ENCODE peak calls at places on chromosomes 1 and 21, in four cellular contexts. R, J, U and B are unnamed samples.

GRCh38 chr1:77546890-77547289 is 135.6 kb downstream of the ZZZ3 start:
- DNase-seq in R (no peak), J (no peak), U (no peak), B (no peak)

GRCh38 chr1:219247441-219247840 is 73.8 kb downstream of the LYPLAL1 start:
- DNase-seq in R (no peak), J (no peak), U (no peak), B (no peak)

GRCh38 chr1:234999513-234999940 is 129.1 kb downstream of the TOMM20 start:
- DNase-seq in R (no peak), J (no peak), U (no peak), B (no peak)

GRCh38 chr1:240663160-240663879 is 51.4 kb upstream of the GREM2 start:
- DNase-seq in R (no peak), J (no peak), U (peak; percentile 28), B (peak; percentile 75)

GRCh38 chr1:36881541-36881940 is 152.8 kb downstream of the GRIK3 start:
- DNase-seq in R (no peak), J (no peak), U (no peak), B (no peak)

GRCh38 chr1:226912587-226913176 is 27.4 kb upstream of the COQ8A start:
- DNase-seq in R (no peak), J (peak; percentile 44), U (peak; percentile 5), B (no peak)

GRCh38 chr1:36764796-36765195 is 269.5 kb downstream of the GRIK3 start:
- DNase-seq in R (no peak), J (no peak), U (no peak), B (no peak)

GRCh38 chr1:1758059-1758621 is 20.1 kb downstream of the NADK start:
- DNase-seq in R (no peak), J (no peak), U (no peak), B (no peak)

GRCh38 chr1:202198360-202198711 is 4.7 kb downstream of the LGR6 start:
- DNase-seq in R (no peak), J (no peak), U (no peak), B (no peak)

GRCh38 chr1:178254433-178254832 is 160.5 kb downstream of the RASAL2 start:
- DNase-seq in R (no peak), J (no peak), U (no peak), B (peak; percentile 24)

GRCh38 chr1:172902200-172902599 is 148.5 kb downstream of the TNFSF18 start:
- DNase-seq in R (no peak), J (no peak), U (no peak), B (no peak)

GRCh38 chr1:14570514-14570913 is 28.0 kb upstream of the KAZN start:
- DNase-seq in R (no peak), J (no peak), U (no peak), B (peak; percentile 35)

GRCh38 chr1:83964153-83964552 is 34.8 kb downstream of the TTLL7 start:
- DNase-seq in R (no peak), J (no peak), U (no peak), B (no peak)

GRCh38 chr1:38433097-38433722 is 386.6 kb upstream of the POU3F1 start:
- DNase-seq in R (no peak), J (no peak), U (no peak), B (no peak)

GRCh38 chr1:24688621-24689195 is 45.6 kb downstream of the SRRM1 start:
- DNase-seq in R (no peak), J (peak; percentile 53), U (peak; percentile 61), B (peak; percentile 65)

GRCh38 chr1:203402609-203403337 is 51.9 kb upstream of the FMOD start:
- DNase-seq in R (no peak), J (no peak), U (peak; percentile 28), B (peak; percentile 94)

GRCh38 chr1:166570954-166571353 is 268.3 kb upstream of the POGK start:
- DNase-seq in R (no peak), J (no peak), U (no peak), B (no peak)

GRCh38 chr1:92853299-92853698 is 21.5 kb downstream of the RPL5 start:
- DNase-seq in R (no peak), J (no peak), U (no peak), B (no peak)

GRCh38 chr1:221563476-221563921 is 178.4 kb downstream of the DUSP10 start:
- DNase-seq in R (no peak), J (no peak), U (no peak), B (no peak)

GRCh38 chr21:33755354-33755753 is 113.1 kb downstream of the ITSN1 start:
- DNase-seq in R (no peak), J (no peak), U (no peak), B (no peak)

GRCh38 chr1:184219414-184219813 is 167.4 kb upstream of the C1orf21 start:
- DNase-seq in R (no peak), J (no peak), U (no peak), B (no peak)

GRCh38 chr21:45502006-45502345 is 40.3 kb downstream of the SLC19A1 start:
- DNase-seq in R (no peak), J (no peak), U (no peak), B (no peak)

GRCh38 chr1:12034381-12034801 is 15.1 kb downstream of the MIIP start:
- DNase-seq in R (no peak), J (no peak), U (peak; percentile 29), B (peak; percentile 49)

GRCh38 chr1:6960291-6960758 is 175.1 kb downstream of the CAMTA1 start:
- DNase-seq in R (no peak), J (no peak), U (no peak), B (peak; percentile 28)

GRCh38 chr1:2258996-2259395 is 30.9 kb downstream of the SKI start:
- DNase-seq in R (no peak), J (no peak), U (no peak), B (no peak)

GRCh38 chr1:112954945-112955677 is 885 bp downstream of the SLC16A1 start:
- DNase-seq in R (peak; percentile 13), J (peak; percentile 66), U (peak; percentile 54), B (peak; percentile 48)

GRCh38 chr1:112251766-112252506 is 144.1 kb upstream of the CTTNBP2NL start:
- DNase-seq in R (peak; percentile 63), J (peak; percentile 72), U (peak; percentile 50), B (peak; percentile 61)

GRCh38 chr1:210489491-210489890 is 160.8 kb downstream of the HHAT start:
- DNase-seq in R (no peak), J (no peak), U (no peak), B (peak; percentile 9)